ENCODE peak calls at places on chromosomes 7 and 10, in ten cellular contexts. J, O, Q, D, U, S, A, Z, T and M are unnamed samples. For H3K27me3, the result is how much of the 10 kb centered on the place peaks cover.

GRCh38 chr10:133219782-133220181 is 10.2 kb upstream of the UTF1 start:
- ATAC-seq in O (no peak), D (no peak), Q (no peak), T (no peak), J (no peak), U (no peak), A (no peak), S (no peak), Z (no peak), M (no peak)

GRCh38 chr7:151201751-151202150 is 8.5 kb downstream of the H2BK1 start:
- ATAC-seq in J (no peak), A (no peak), Z (no peak), O (no peak), T (no peak), Q (no peak), U (no peak), D (no peak), S (no peak), M (no peak)

GRCh38 chr10:36030516-36030915 is 388.4 kb upstream of the FZD8 start:
- ATAC-seq in J (no peak), Q (no peak), Z (no peak), U (no peak), O (no peak), T (no peak), S (no peak), A (no peak), D (no peak), M (no peak)

GRCh38 chr10:76336213-76336963 is 905.0 kb downstream of the LRMDA start:
- ATAC-seq in T (no peak), D (peak), U (no peak), S (no peak), O (no peak), Z (peak), Q (no peak), A (peak), J (peak), M (no peak)

GRCh38 chr7:40014376-40014775 is 64.3 kb downstream of the CDK13 start:
- ATAC-seq in D (no peak), Q (no peak), U (no peak), J (no peak), O (no peak), S (no peak), Z (no peak), T (no peak), A (no peak), M (no peak)

GRCh38 chr10:15331456-15331855 is 39.6 kb downstream of the FAM171A1 start:
- ATAC-seq in T (no peak), U (no peak), Z (no peak), D (no peak), O (no peak), S (no peak), J (no peak), Q (no peak), A (no peak), M (no peak)

GRCh38 chr7:130845581-130846085 is 111.6 kb upstream of the KLF14 start:
- ATAC-seq in D (no peak), T (no peak), S (no peak), A (peak), J (no peak), O (peak), Z (peak), U (no peak), Q (no peak), M (peak)

GRCh38 chr7:49773082-49773938 is at the start of gene VWC2:
- ATAC-seq in S (peak), U (no peak), Q (no peak), A (no peak), O (no peak), T (peak), D (no peak), Z (no peak), J (no peak), M (no peak)

GRCh38 chr7:71015260-71015900 is 116.6 kb upstream of the GALNT17 start:
- ATAC-seq in S (no peak), U (no peak), A (no peak), J (no peak), O (no peak), D (no peak), Z (no peak), Q (no peak), T (peak), M (peak)

GRCh38 chr7:91090684-91091083 is 173.5 kb upstream of the FZD1 start:
- ATAC-seq in O (no peak), Z (no peak), S (no peak), D (no peak), A (no peak), Q (no peak), U (no peak), J (no peak), T (peak), M (no peak)

GRCh38 chr10:48711830-48712229 is 27.2 kb downstream of the WDFY4 start:
- ATAC-seq in S (no peak), Q (no peak), O (no peak), J (no peak), A (no peak), Z (no peak), D (no peak), T (peak), U (no peak), M (no peak)

GRCh38 chr7:144132262-144132661 is 9.3 kb downstream of the OR2A14 start:
- ATAC-seq in U (no peak), T (no peak), O (no peak), Q (no peak), J (no peak), Z (no peak), D (no peak), A (no peak), S (no peak), M (no peak)
- H3K27me3 ChIP-seq in U (under half), T (under half), O (under half), Q (under half), J (under half), Z (under half), D (under half), A (under half), S (under half), M (under half)

GRCh38 chr10:22252286-22252800 is 34.5 kb upstream of the EBLN1 start:
- ATAC-seq in Q (peak), S (peak), Z (peak), J (peak), T (peak), D (peak), A (peak), U (no peak), O (peak), M (peak)
- TF ChIP-seq POLR2A in Q (peak), S (peak), Z (no peak), J (no peak), T (no peak), D (no peak), A (no peak), U (no peak), O (no peak), M (peak)

GRCh38 chr10:91613411-91614253 is 19.2 kb downstream of the PPP1R3C start:
- ATAC-seq in D (no peak), S (no peak), T (no peak), Q (no peak), O (peak), J (peak), A (peak), Z (peak), U (peak), M (peak)
- H3K27ac ChIP-seq in D (no peak), S (no peak), T (no peak), Q (no peak), O (no peak), J (peak), A (peak), Z (no peak), U (peak), M (peak)

DNA sequence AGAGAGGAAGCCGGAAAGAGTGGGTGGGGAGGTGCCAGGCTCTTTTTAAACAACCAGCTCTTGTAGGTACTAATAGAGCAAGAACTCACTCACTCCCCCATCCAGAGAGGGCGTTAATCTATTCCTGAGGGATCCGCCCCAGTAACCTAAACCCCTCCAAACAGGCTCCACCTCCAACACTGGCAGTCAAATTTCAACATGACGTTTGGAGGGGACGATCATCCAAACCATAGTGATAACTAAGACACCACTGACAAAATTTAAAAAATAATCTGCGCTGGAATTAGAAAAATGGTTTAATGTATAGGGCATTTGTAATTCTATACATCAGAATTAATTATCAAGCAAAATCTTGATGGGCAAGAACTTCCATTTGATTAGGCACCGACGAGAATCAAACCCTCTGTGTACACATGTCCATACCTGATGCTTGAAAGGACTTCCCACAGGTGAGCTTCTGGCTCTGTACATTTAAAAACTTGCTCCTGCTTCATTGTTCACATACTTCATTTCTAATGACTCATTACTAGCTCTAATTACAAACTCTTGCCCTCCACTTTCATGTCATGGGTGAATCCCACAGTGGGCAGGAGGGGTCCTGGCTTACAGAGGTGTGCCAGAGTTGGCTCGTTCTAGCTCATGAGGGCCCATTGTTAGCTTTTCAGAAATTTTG is 20.6 kb upstream of the KDM7A start:
- ATAC-seq in Z (peak), T (no peak), J (no peak), D (no peak), U (peak), O (no peak), S (no peak), A (no peak), Q (no peak), M (no peak)
- H3K27me3 ChIP-seq in Z (under half), T (under half), J (under half), D (under half), U (under half), O (under half), S (under half), A (under half), Q (under half), M (under half)

DNA sequence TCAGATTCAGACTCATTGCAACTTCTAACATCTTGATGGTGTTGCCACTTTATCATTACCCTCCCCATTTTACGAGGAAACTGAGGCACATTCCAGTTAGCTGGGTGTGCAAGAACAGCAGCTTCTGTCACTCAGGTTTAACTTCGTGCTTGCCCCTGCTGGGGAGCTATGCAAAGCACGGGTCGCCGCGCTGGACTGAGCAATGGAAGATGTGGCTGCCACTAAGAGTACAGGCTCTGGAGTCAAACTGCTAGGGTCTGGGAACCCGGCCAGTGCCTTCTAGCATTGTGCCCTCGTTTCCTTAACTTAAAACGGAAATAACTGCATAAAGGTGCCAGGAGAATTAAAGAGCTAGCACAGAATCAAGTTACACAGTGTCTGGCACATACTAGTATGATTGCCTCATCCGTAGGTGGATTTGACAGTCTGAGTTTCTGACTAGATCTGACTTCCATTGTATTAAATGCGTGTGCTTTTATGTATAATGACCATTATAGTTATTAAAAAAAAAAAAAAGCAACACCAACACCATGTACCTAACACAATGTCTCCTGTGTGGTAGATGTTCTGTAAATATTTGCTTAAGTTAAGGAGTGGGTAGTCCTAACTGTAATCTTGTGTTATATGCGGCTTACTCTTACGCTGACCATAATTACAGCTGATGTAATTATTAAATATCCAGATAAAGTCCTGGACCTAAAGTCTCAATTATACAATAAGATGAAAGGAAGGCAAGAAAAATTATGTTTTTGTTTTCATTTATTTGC is 842 bp downstream of the ZNF22 start:
- ATAC-seq in Z (peak), T (peak), A (peak), S (peak), D (peak), O (peak), Q (peak), U (peak), J (peak), M (peak)
- TF ChIP-seq POLR2A in Z (no peak), T (no peak), A (no peak), S (peak), D (no peak), O (no peak), Q (no peak), U (peak), J (peak), M (no peak)